ENCODE peak calls at places on chromosome 1, in eight cellular contexts. One of them, this sample, is unnamed.

GRCh38 chr1:167367705-167368104 is 147.0 kb downstream of the POU2F1 start:
- DNase-seq in GM12865: no peak
- DNase-seq in sigmoid colon: no peak
- DNase-seq in AG04450: no peak
- DNase-seq in heart left ventricle: no peak
- DNase-seq in pancreas: no peak
- DNase-seq in right lobe of liver: no peak
- DNase-seq in NB4: no peak
- DNase-seq in this sample: no peak

GRCh38 chr1:237041795-237042466 is at the start of gene RYR2:
- DNase-seq in GM12865: no peak
- DNase-seq in sigmoid colon: no peak
- DNase-seq in AG04450: no peak
- DNase-seq in heart left ventricle: peak
- DNase-seq in pancreas: peak
- DNase-seq in right lobe of liver: no peak
- DNase-seq in NB4: no peak
- DNase-seq in this sample: no peak

GRCh38 chr1:29521846-29522580 is 285.7 kb downstream of the PTPRU start:
- DNase-seq in GM12865: no peak
- DNase-seq in sigmoid colon: peak
- DNase-seq in AG04450: no peak
- DNase-seq in heart left ventricle: no peak
- DNase-seq in pancreas: peak
- DNase-seq in right lobe of liver: peak
- DNase-seq in NB4: no peak
- DNase-seq in this sample: no peak

GRCh38 chr1:10280442-10281350 is 70.3 kb downstream of the KIF1B start:
- DNase-seq in GM12865: no peak
- DNase-seq in sigmoid colon: no peak
- DNase-seq in AG04450: peak
- DNase-seq in heart left ventricle: no peak
- DNase-seq in pancreas: no peak
- DNase-seq in right lobe of liver: no peak
- DNase-seq in NB4: no peak
- DNase-seq in this sample: peak

GRCh38 chr1:155909894-155910293 is 1.3 kb downstream of the RIT1 start:
- DNase-seq in GM12865: no peak
- DNase-seq in sigmoid colon: no peak
- DNase-seq in AG04450: no peak
- DNase-seq in heart left ventricle: no peak
- DNase-seq in pancreas: no peak
- DNase-seq in right lobe of liver: no peak
- DNase-seq in NB4: peak
- DNase-seq in this sample: no peak

GRCh38 chr1:182845894-182846293 is 6.7 kb downstream of the DHX9 start:
- DNase-seq in GM12865: no peak
- DNase-seq in sigmoid colon: no peak
- DNase-seq in AG04450: no peak
- DNase-seq in heart left ventricle: no peak
- DNase-seq in pancreas: no peak
- DNase-seq in right lobe of liver: no peak
- DNase-seq in NB4: no peak
- DNase-seq in this sample: no peak

GRCh38 chr1:211579434-211580302 is 707 bp upstream of the SLC30A1 start:
- DNase-seq in GM12865: no peak
- DNase-seq in sigmoid colon: peak
- DNase-seq in AG04450: no peak
- DNase-seq in heart left ventricle: no peak
- DNase-seq in pancreas: no peak
- DNase-seq in right lobe of liver: no peak
- DNase-seq in NB4: peak
- DNase-seq in this sample: no peak

GRCh38 chr1:33152685-33153432 is 29.0 kb downstream of the TRIM62 start:
- DNase-seq in GM12865: peak
- DNase-seq in sigmoid colon: peak
- DNase-seq in AG04450: no peak
- DNase-seq in heart left ventricle: peak
- DNase-seq in pancreas: no peak
- DNase-seq in right lobe of liver: no peak
- DNase-seq in NB4: peak
- DNase-seq in this sample: peak

GRCh38 chr1:13779930-13780329 is 79.9 kb downstream of the PRDM2 start:
- DNase-seq in GM12865: no peak
- DNase-seq in sigmoid colon: no peak
- DNase-seq in AG04450: no peak
- DNase-seq in heart left ventricle: no peak
- DNase-seq in pancreas: no peak
- DNase-seq in right lobe of liver: no peak
- DNase-seq in NB4: no peak
- DNase-seq in this sample: no peak

GRCh38 chr1:221040716-221041275 is 161.6 kb downstream of the HLX start:
- DNase-seq in GM12865: no peak
- DNase-seq in sigmoid colon: no peak
- DNase-seq in AG04450: no peak
- DNase-seq in heart left ventricle: no peak
- DNase-seq in pancreas: no peak
- DNase-seq in right lobe of liver: no peak
- DNase-seq in NB4: no peak
- DNase-seq in this sample: no peak

GRCh38 chr1:40162791-40163441 is 1.7 kb downstream of the RLF start:
- DNase-seq in GM12865: no peak
- DNase-seq in sigmoid colon: no peak
- DNase-seq in AG04450: no peak
- DNase-seq in heart left ventricle: no peak
- DNase-seq in pancreas: no peak
- DNase-seq in right lobe of liver: no peak
- DNase-seq in NB4: no peak
- DNase-seq in this sample: no peak

GRCh38 chr1:234638832-234639799 is 29.1 kb upstream of the IRF2BP2 start:
- DNase-seq in GM12865: no peak
- DNase-seq in sigmoid colon: no peak
- DNase-seq in AG04450: no peak
- DNase-seq in heart left ventricle: no peak
- DNase-seq in pancreas: no peak
- DNase-seq in right lobe of liver: peak
- DNase-seq in NB4: no peak
- DNase-seq in this sample: no peak

GRCh38 chr1:21552715-21553114 is 43.5 kb downstream of the ALPL start:
- DNase-seq in GM12865: no peak
- DNase-seq in sigmoid colon: no peak
- DNase-seq in AG04450: peak
- DNase-seq in heart left ventricle: no peak
- DNase-seq in pancreas: no peak
- DNase-seq in right lobe of liver: no peak
- DNase-seq in NB4: peak
- DNase-seq in this sample: peak

GRCh38 chr1:61753998-61754508 is 11.8 kb downstream of the PATJ start:
- DNase-seq in GM12865: no peak
- DNase-seq in sigmoid colon: no peak
- DNase-seq in AG04450: no peak
- DNase-seq in heart left ventricle: no peak
- DNase-seq in pancreas: no peak
- DNase-seq in right lobe of liver: no peak
- DNase-seq in NB4: no peak
- DNase-seq in this sample: no peak

GRCh38 chr1:204419064-204419403 is 7.4 kb upstream of the PPP1R15B start:
- DNase-seq in GM12865: no peak
- DNase-seq in sigmoid colon: no peak
- DNase-seq in AG04450: no peak
- DNase-seq in heart left ventricle: no peak
- DNase-seq in pancreas: no peak
- DNase-seq in right lobe of liver: no peak
- DNase-seq in NB4: no peak
- DNase-seq in this sample: no peak

GRCh38 chr1:21539933-21540332 is 30.7 kb downstream of the ALPL start:
- DNase-seq in GM12865: no peak
- DNase-seq in sigmoid colon: no peak
- DNase-seq in AG04450: no peak
- DNase-seq in heart left ventricle: peak
- DNase-seq in pancreas: no peak
- DNase-seq in right lobe of liver: peak
- DNase-seq in NB4: peak
- DNase-seq in this sample: no peak

GRCh38 chr1:6922096-6922931 is 137.1 kb downstream of the CAMTA1 start:
- DNase-seq in GM12865: no peak
- DNase-seq in sigmoid colon: peak
- DNase-seq in AG04450: no peak
- DNase-seq in heart left ventricle: peak
- DNase-seq in pancreas: no peak
- DNase-seq in right lobe of liver: no peak
- DNase-seq in NB4: no peak
- DNase-seq in this sample: peak

GRCh38 chr1:6924891-6925290 is 139.6 kb downstream of the CAMTA1 start:
- DNase-seq in GM12865: no peak
- DNase-seq in sigmoid colon: no peak
- DNase-seq in AG04450: no peak
- DNase-seq in heart left ventricle: no peak
- DNase-seq in pancreas: no peak
- DNase-seq in right lobe of liver: no peak
- DNase-seq in NB4: no peak
- DNase-seq in this sample: no peak

GRCh38 chr1:6923012-6923805 is 138.0 kb downstream of the CAMTA1 start:
- DNase-seq in GM12865: no peak
- DNase-seq in sigmoid colon: no peak
- DNase-seq in AG04450: no peak
- DNase-seq in heart left ventricle: no peak
- DNase-seq in pancreas: no peak
- DNase-seq in right lobe of liver: no peak
- DNase-seq in NB4: no peak
- DNase-seq in this sample: no peak

GRCh38 chr1:6927626-6928025 is 142.4 kb downstream of the CAMTA1 start:
- DNase-seq in GM12865: no peak
- DNase-seq in sigmoid colon: no peak
- DNase-seq in AG04450: no peak
- DNase-seq in heart left ventricle: no peak
- DNase-seq in pancreas: no peak
- DNase-seq in right lobe of liver: no peak
- DNase-seq in NB4: no peak
- DNase-seq in this sample: no peak

GRCh38 chr1:6923955-6924890 is 139.0 kb downstream of the CAMTA1 start:
- DNase-seq in GM12865: no peak
- DNase-seq in sigmoid colon: no peak
- DNase-seq in AG04450: no peak
- DNase-seq in heart left ventricle: no peak
- DNase-seq in pancreas: no peak
- DNase-seq in right lobe of liver: no peak
- DNase-seq in NB4: no peak
- DNase-seq in this sample: no peak
- H3K4me3 ChIP-seq in GM12865: no peak
- H3K4me3 ChIP-seq in sigmoid colon: no peak
- H3K4me3 ChIP-seq in AG04450: no peak
- H3K4me3 ChIP-seq in heart left ventricle: no peak
- H3K4me3 ChIP-seq in pancreas: no peak
- H3K4me3 ChIP-seq in right lobe of liver: no peak
- H3K4me3 ChIP-seq in NB4: no peak
- H3K4me3 ChIP-seq in this sample: no peak

GRCh38 chr1:48790397-48790796 is 13.7 kb upstream of the BEND5 start:
- DNase-seq in GM12865: peak
- DNase-seq in sigmoid colon: no peak
- DNase-seq in AG04450: no peak
- DNase-seq in heart left ventricle: no peak
- DNase-seq in pancreas: no peak
- DNase-seq in right lobe of liver: no peak
- DNase-seq in NB4: no peak
- DNase-seq in this sample: no peak

GRCh38 chr1:48789903-48790302 is 13.2 kb upstream of the BEND5 start:
- DNase-seq in GM12865: peak
- DNase-seq in sigmoid colon: no peak
- DNase-seq in AG04450: no peak
- DNase-seq in heart left ventricle: no peak
- DNase-seq in pancreas: no peak
- DNase-seq in right lobe of liver: no peak
- DNase-seq in NB4: no peak
- DNase-seq in this sample: no peak

GRCh38 chr1:48794815-48795214 is 18.1 kb upstream of the BEND5 start:
- DNase-seq in GM12865: no peak
- DNase-seq in sigmoid colon: no peak
- DNase-seq in AG04450: no peak
- DNase-seq in heart left ventricle: no peak
- DNase-seq in pancreas: no peak
- DNase-seq in right lobe of liver: no peak
- DNase-seq in NB4: peak
- DNase-seq in this sample: no peak

GRCh38 chr1:48793863-48794262 is 17.2 kb upstream of the BEND5 start:
- DNase-seq in GM12865: peak
- DNase-seq in sigmoid colon: no peak
- DNase-seq in AG04450: no peak
- DNase-seq in heart left ventricle: no peak
- DNase-seq in pancreas: no peak
- DNase-seq in right lobe of liver: no peak
- DNase-seq in NB4: peak
- DNase-seq in this sample: no peak
- H3K4me3 ChIP-seq in GM12865: no peak
- H3K4me3 ChIP-seq in sigmoid colon: no peak
- H3K4me3 ChIP-seq in AG04450: no peak
- H3K4me3 ChIP-seq in heart left ventricle: no peak
- H3K4me3 ChIP-seq in pancreas: no peak
- H3K4me3 ChIP-seq in right lobe of liver: no peak
- H3K4me3 ChIP-seq in NB4: no peak
- H3K4me3 ChIP-seq in this sample: no peak

GRCh38 chr1:52631759-52632331 is 1.1 kb upstream of the SHISAL2A start:
- DNase-seq in GM12865: no peak
- DNase-seq in sigmoid colon: no peak
- DNase-seq in AG04450: no peak
- DNase-seq in heart left ventricle: no peak
- DNase-seq in pancreas: no peak
- DNase-seq in right lobe of liver: no peak
- DNase-seq in NB4: peak
- DNase-seq in this sample: no peak
- H3K4me3 ChIP-seq in GM12865: no peak
- H3K4me3 ChIP-seq in sigmoid colon: no peak
- H3K4me3 ChIP-seq in AG04450: no peak
- H3K4me3 ChIP-seq in heart left ventricle: no peak
- H3K4me3 ChIP-seq in pancreas: no peak
- H3K4me3 ChIP-seq in right lobe of liver: no peak
- H3K4me3 ChIP-seq in NB4: no peak
- H3K4me3 ChIP-seq in this sample: no peak

GRCh38 chr1:77977989-77978292 is 931 bp downstream of the FUBP1 start:
- DNase-seq in GM12865: no peak
- DNase-seq in sigmoid colon: no peak
- DNase-seq in AG04450: no peak
- DNase-seq in heart left ventricle: no peak
- DNase-seq in pancreas: no peak
- DNase-seq in right lobe of liver: no peak
- DNase-seq in NB4: no peak
- DNase-seq in this sample: no peak

GRCh38 chr1:77976433-77977076 is 2.3 kb downstream of the FUBP1 start:
- DNase-seq in GM12865: peak
- DNase-seq in sigmoid colon: no peak
- DNase-seq in AG04450: no peak
- DNase-seq in heart left ventricle: no peak
- DNase-seq in pancreas: no peak
- DNase-seq in right lobe of liver: no peak
- DNase-seq in NB4: peak
- DNase-seq in this sample: no peak

GRCh38 chr1:77978293-77978968 is 441 bp downstream of the FUBP1 start:
- DNase-seq in GM12865: peak
- DNase-seq in sigmoid colon: peak
- DNase-seq in AG04450: peak
- DNase-seq in heart left ventricle: peak
- DNase-seq in pancreas: no peak
- DNase-seq in right lobe of liver: no peak
- DNase-seq in NB4: peak
- DNase-seq in this sample: peak

GRCh38 chr1:77975907-77976306 is 3.0 kb downstream of the FUBP1 start:
- DNase-seq in GM12865: no peak
- DNase-seq in sigmoid colon: no peak
- DNase-seq in AG04450: no peak
- DNase-seq in heart left ventricle: no peak
- DNase-seq in pancreas: no peak
- DNase-seq in right lobe of liver: no peak
- DNase-seq in NB4: peak
- DNase-seq in this sample: no peak

GRCh38 chr1:77975386-77975785 is 3.5 kb downstream of the FUBP1 start:
- DNase-seq in GM12865: no peak
- DNase-seq in sigmoid colon: no peak
- DNase-seq in AG04450: no peak
- DNase-seq in heart left ventricle: no peak
- DNase-seq in pancreas: no peak
- DNase-seq in right lobe of liver: no peak
- DNase-seq in NB4: no peak
- DNase-seq in this sample: no peak
- H3K4me3 ChIP-seq in GM12865: peak
- H3K4me3 ChIP-seq in sigmoid colon: peak
- H3K4me3 ChIP-seq in AG04450: peak
- H3K4me3 ChIP-seq in heart left ventricle: peak
- H3K4me3 ChIP-seq in pancreas: no peak
- H3K4me3 ChIP-seq in right lobe of liver: no peak
- H3K4me3 ChIP-seq in NB4: peak
- H3K4me3 ChIP-seq in this sample: peak